ENCODE peak calls at places on chromosome 18, in eight cellular contexts. X is AML-193; S is body of pancreas; L is NCI-H1436; A is stimulated activated CD4-positive, alpha-beta T cell treated with anti-CD3 and anti-CD28 coated beads, Interleukin-4, amount 100 ng/mL, for 24 hours; M is bronchial epithelial cell; N is right atrium auricular region; K is Peyer's patch. V is an unnamed sample.

GRCh38 chr18:35040988-35041751 is at the start of gene MAPRE2:
- DNase-seq in L (peak), S (peak), X (peak), A (peak), K (peak), N (peak), M (peak), V (peak)

GRCh38 chr18:4639628-4640310 is 184.7 kb upstream of the DLGAP1 start:
- DNase-seq in K (no peak), X (no peak), N (no peak), L (no peak), M (no peak), A (no peak), S (no peak), V (no peak)

GRCh38 chr18:58682429-58683069 is 11.3 kb downstream of the MALT1 start:
- DNase-seq in X (no peak), A (no peak), S (peak), N (peak), M (peak), K (peak), L (no peak), V (peak)

GRCh38 chr18:79531926-79532689 is 136.4 kb downstream of the NFATC1 start:
- DNase-seq in X (no peak), A (no peak), N (no peak), S (no peak), L (no peak), K (peak), M (no peak), V (no peak)

GRCh38 chr18:75291460-75291859 is 80.9 kb downstream of the TSHZ1 start:
- DNase-seq in A (no peak), L (no peak), N (no peak), M (no peak), K (no peak), X (no peak), S (no peak), V (no peak)

GRCh38 chr18:8870528-8870927 is 165.2 kb downstream of the MTCL1 start:
- DNase-seq in M (peak), X (no peak), L (no peak), S (no peak), A (no peak), N (no peak), K (no peak), V (no peak)

GRCh38 chr18:63511285-63511684 is 30.9 kb upstream of the SERPINB12 start:
- DNase-seq in S (peak), A (no peak), N (no peak), L (no peak), K (no peak), M (peak), X (peak), V (peak)

GRCh38 chr18:71665131-71665530 is 879.0 kb downstream of the CBLN2 start:
- DNase-seq in M (no peak), A (no peak), S (no peak), K (no peak), N (no peak), X (no peak), L (no peak), V (no peak)

GRCh38 chr18:76131738-76132137 is 363.3 kb downstream of the ZNF516 start:
- DNase-seq in K (no peak), L (no peak), M (peak), A (no peak), S (no peak), N (no peak), X (no peak), V (no peak)

GRCh38 chr18:49059028-49059670 is 108.4 kb upstream of the SMAD7 start:
- DNase-seq in N (no peak), M (no peak), A (no peak), S (no peak), K (no peak), X (no peak), L (no peak), V (no peak)

GRCh38 chr18:41073372-41073954 is 881.6 kb upstream of the PIK3C3 start:
- DNase-seq in L (no peak), S (no peak), N (no peak), K (no peak), A (no peak), M (peak), X (no peak), V (no peak)

GRCh38 chr18:48226401-48226800 is 182.8 kb downstream of the ZBTB7C start:
- DNase-seq in N (no peak), A (no peak), M (no peak), L (no peak), X (no peak), K (no peak), S (no peak), V (no peak)

GRCh38 chr18:49238433-49239042 is 221.9 kb downstream of the DYM start:
- DNase-seq in N (no peak), S (no peak), A (no peak), K (no peak), L (peak), X (peak), M (peak), V (peak)

GRCh38 chr18:28177828-28178635 is 1.1 kb upstream of the CDH2 start:
- DNase-seq in X (no peak), L (peak), K (peak), A (no peak), S (no peak), N (no peak), M (peak), V (peak)

GRCh38 chr18:31243740-31244512 is 74.0 kb upstream of the DSG1 start:
- DNase-seq in S (no peak), K (peak), M (no peak), L (no peak), A (no peak), N (no peak), X (no peak), V (no peak)

GRCh38 chr18:21629089-21629832 is 17.1 kb downstream of the SNRPD1 start:
- DNase-seq in L (no peak), K (no peak), S (no peak), X (no peak), M (no peak), A (no peak), N (no peak), V (no peak)

GRCh38 chr18:379665-380356 is 112.0 kb upstream of the THOC1 start:
- DNase-seq in M (no peak), K (no peak), L (no peak), X (peak), N (no peak), A (no peak), S (peak), V (no peak)

GRCh38 chr18:24869285-24869684 is 408.8 kb downstream of the HRH4 start:
- DNase-seq in L (no peak), S (no peak), K (no peak), M (no peak), N (no peak), A (no peak), X (no peak), V (no peak)

GRCh38 chr18:48122816-48123215 is 192.4 kb upstream of the SMAD2 start:
- DNase-seq in X (no peak), N (no peak), A (no peak), S (no peak), K (no peak), L (no peak), M (no peak), V (no peak)

GRCh38 chr18:79203017-79203605 is 133.9 kb downstream of the ATP9B start:
- DNase-seq in K (no peak), M (peak), A (peak), L (no peak), S (no peak), N (no peak), X (no peak), V (no peak)

GRCh38 chr18:54209471-54210180 is 14.8 kb downstream of the MBD2 start:
- DNase-seq in L (no peak), X (no peak), M (peak), A (no peak), N (no peak), S (no peak), K (no peak), V (no peak)

GRCh38 chr18:68275616-68276015 is 439.3 kb downstream of the TMX3 start:
- DNase-seq in N (no peak), L (no peak), K (no peak), X (no peak), M (peak), A (no peak), S (no peak), V (no peak)

GRCh38 chr18:45245036-45245638 is 370.1 kb upstream of the SLC14A2 start:
- DNase-seq in K (no peak), X (no peak), L (no peak), M (no peak), A (no peak), S (no peak), N (no peak), V (no peak)

GRCh38 chr18:62717059-62717849 is 1.9 kb downstream of the PHLPP1 start:
- DNase-seq in S (peak), M (peak), N (no peak), A (peak), X (peak), L (no peak), K (no peak), V (no peak)

GRCh38 chr18:49111191-49111988 is 160.6 kb upstream of the SMAD7 start:
- DNase-seq in N (no peak), M (no peak), A (no peak), X (no peak), L (no peak), S (no peak), K (no peak), V (peak)

GRCh38 chr18:59769105-59769865 is 72.1 kb upstream of the CCBE1 start:
- DNase-seq in X (no peak), N (no peak), A (no peak), S (no peak), L (no peak), K (no peak), M (no peak), V (no peak)

GRCh38 chr18:56516769-56517168 is 121.6 kb downstream of the TXNL1 start:
- DNase-seq in M (no peak), L (no peak), N (no peak), K (no peak), A (no peak), S (no peak), X (no peak), V (no peak)

GRCh38 chr18:44823782-44824181 is 143.1 kb downstream of the SETBP1 start:
- DNase-seq in N (no peak), S (no peak), L (no peak), K (no peak), A (no peak), X (no peak), M (peak), V (no peak)

GRCh38 chr18:69585696-69586095 is 185.0 kb downstream of the DOK6 start:
- DNase-seq in A (no peak), M (no peak), N (no peak), L (no peak), K (no peak), X (no peak), S (no peak), V (no peak)

GRCh38 chr18:48859311-48860275 is 91.2 kb downstream of the SMAD7 start:
- DNase-seq in A (no peak), X (no peak), L (no peak), M (no peak), S (no peak), K (peak), N (no peak), V (peak)

GRCh38 chr18:69531973-69532372 is 131.3 kb downstream of the DOK6 start:
- DNase-seq in N (no peak), L (no peak), S (peak), M (no peak), X (no peak), A (no peak), K (no peak), V (no peak)

V was measured in BE2C.